ENCODE peak calls at places on chromosomes 16 and 17, in nine cellular contexts. H, K, O, T, C, B, D, Z and J are unnamed samples.

GRCh38 chr17:34241062-34241461 is 14.0 kb upstream of the CCL2 start:
- DNase-seq in T (peak), D (no peak), B (no peak), H (peak), C (peak), O (no peak), Z (no peak), K (no peak), J (no peak)

GRCh38 chr16:85395913-85396878 is 216.9 kb upstream of the GSE1 start:
- DNase-seq in H (peak), O (no peak), C (no peak), D (no peak), T (no peak), Z (peak), B (no peak), K (peak), J (peak)

GRCh38 chr17:44367626-44368025 is 4.0 kb upstream of the FAM171A2 start:
- DNase-seq in B (no peak), K (no peak), H (no peak), T (no peak), Z (no peak), D (no peak), C (no peak), O (no peak), J (no peak)

GRCh38 chr17:2808367-2809335 is 12.4 kb downstream of the RAP1GAP2 start:
- DNase-seq in T (no peak), O (no peak), D (no peak), C (no peak), B (no peak), Z (no peak), H (no peak), K (no peak), J (no peak)

GRCh38 chr17:79952915-79953314 is 82.8 kb downstream of the TBC1D16 start:
- DNase-seq in D (no peak), T (no peak), H (no peak), O (no peak), B (no peak), Z (no peak), C (no peak), K (no peak), J (no peak)

GRCh38 chr16:24986512-24987303 is 28.5 kb downstream of the ARHGAP17 start:
- DNase-seq in C (peak), Z (no peak), O (no peak), B (no peak), D (no peak), T (no peak), H (peak), K (no peak), J (peak)

GRCh38 chr17:78678220-78678554 is 101.0 kb upstream of the DNAH17 start:
- DNase-seq in K (no peak), O (no peak), B (no peak), T (no peak), D (no peak), Z (no peak), H (no peak), C (no peak), J (no peak)

GRCh38 chr17:63785556-63785955 is 11.6 kb downstream of the DDX42 start:
- DNase-seq in D (no peak), O (no peak), B (no peak), H (peak), K (no peak), T (no peak), Z (no peak), C (peak), J (peak)

GRCh38 chr16:21590791-21591190 is 8.6 kb upstream of the METTL9 start:
- DNase-seq in Z (no peak), H (peak), D (no peak), K (no peak), T (no peak), B (no peak), C (no peak), O (no peak), J (no peak)

GRCh38 chr17:9021985-9022552 is 759 bp downstream of the NTN1 start:
- DNase-seq in T (peak), K (no peak), Z (peak), H (peak), C (peak), B (no peak), D (peak), O (no peak), J (no peak)

GRCh38 chr17:60493847-60494321 is 32.2 kb downstream of the APPBP2 start:
- DNase-seq in H (peak), T (no peak), Z (no peak), B (no peak), K (no peak), D (no peak), O (no peak), C (no peak), J (no peak)

GRCh38 chr17:68096111-68096510 is 60.6 kb downstream of the KPNA2 start:
- DNase-seq in K (no peak), H (no peak), O (no peak), C (no peak), Z (no peak), D (no peak), B (no peak), T (no peak), J (no peak)

GRCh38 chr16:3029499-3030127 is 5.8 kb downstream of the THOC6 start:
- DNase-seq in T (no peak), O (no peak), H (peak), Z (no peak), C (no peak), B (no peak), K (no peak), D (peak), J (no peak)

GRCh38 chr17:35612924-35613521 is 25.9 kb downstream of the AP2B1 start:
- DNase-seq in D (peak), O (no peak), Z (peak), C (peak), H (peak), K (no peak), B (no peak), T (peak), J (peak)

GRCh38 chr17:82270651-82271050 is 2.8 kb downstream of the CSNK1D start:
- DNase-seq in C (no peak), T (no peak), Z (no peak), H (no peak), K (no peak), D (no peak), O (no peak), B (no peak), J (no peak)

GRCh38 chr16:22317001-22317530 is 19.9 kb downstream of the POLR3E start:
- DNase-seq in O (no peak), T (no peak), H (no peak), C (no peak), K (no peak), B (no peak), Z (no peak), D (no peak), J (no peak)

GRCh38 chr16:11297492-11298142 is 16.5 kb upstream of the PRM1 start:
- DNase-seq in H (peak), K (no peak), C (peak), O (peak), Z (peak), B (peak), D (peak), T (peak), J (no peak)

DNA sequence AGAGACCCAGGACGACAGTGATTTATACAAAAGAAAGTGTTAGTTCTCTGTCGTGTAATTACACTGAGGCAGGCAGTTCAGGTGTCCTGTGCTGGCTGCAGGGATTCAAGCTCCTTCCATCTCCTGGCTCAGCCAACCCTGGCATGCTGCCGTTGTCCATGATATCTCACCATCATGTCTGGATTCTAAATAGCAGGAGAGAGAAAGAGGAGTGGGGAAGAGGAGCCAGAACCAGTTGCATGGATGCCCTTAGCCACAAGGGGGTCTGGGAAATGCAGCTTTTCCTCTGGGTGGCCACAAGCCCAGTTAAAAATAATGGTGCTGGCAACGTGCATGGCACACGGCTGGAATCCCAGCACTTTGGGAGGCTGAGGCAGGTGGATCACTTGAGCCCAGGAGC is 9.7 kb downstream of the C16orf54 start:
- DNase-seq in D (no peak), C (no peak), K (no peak), T (no peak), B (no peak), H (no peak), O (no peak), Z (no peak), J (no peak)
- TF ChIP-seq CTCF in D (no peak), C (peak), K (no peak), T (no peak), B (no peak), H (no peak), O (no peak), Z (no peak), J (no peak)

GRCh38 chr16:58515871-58516767 is 802 bp downstream of the SETD6 start:
- DNase-seq in B (no peak), H (no peak), T (no peak), O (no peak), Z (peak), C (no peak), D (peak), K (no peak), J (peak)
- TF ChIP-seq CTCF in B (no peak), H (no peak), T (no peak), O (no peak), Z (no peak), C (no peak), D (no peak), K (no peak), J (no peak)

GRCh38 chr17:73340093-73340596 is 28.3 kb upstream of the CDC42EP4 start:
- DNase-seq in K (no peak), H (peak), B (no peak), C (peak), Z (no peak), D (peak), O (peak), T (no peak), J (peak)
- TF ChIP-seq CTCF in K (no peak), H (peak), B (peak), C (peak), Z (no peak), D (no peak), O (no peak), T (no peak), J (peak)

GRCh38 chr17:77606865-77607210 is 351.7 kb upstream of the TNRC6C start:
- DNase-seq in B (no peak), Z (no peak), D (no peak), C (no peak), K (no peak), O (no peak), T (no peak), H (no peak), J (no peak)
- TF ChIP-seq CTCF in B (no peak), Z (no peak), D (no peak), C (peak), K (peak), O (no peak), T (no peak), H (peak), J (no peak)

GRCh38 chr17:20787281-20787680 is 207.8 kb downstream of the CDRT15L2 start:
- DNase-seq in D (no peak), B (no peak), K (no peak), H (no peak), C (no peak), Z (no peak), O (no peak), T (no peak), J (no peak)
- TF ChIP-seq CTCF in D (no peak), B (no peak), K (no peak), H (no peak), C (no peak), Z (no peak), O (no peak), T (no peak), J (no peak)

GRCh38 chr16:30082545-30083090 is 6.8 kb downstream of the PPP4C start:
- DNase-seq in D (no peak), O (no peak), B (no peak), K (no peak), Z (no peak), T (no peak), H (no peak), C (no peak), J (no peak)
- TF ChIP-seq CTCF in D (no peak), O (no peak), B (no peak), K (no peak), Z (no peak), T (no peak), H (no peak), C (no peak), J (no peak)

GRCh38 chr17:40484285-40484972 is 17.0 kb downstream of the TNS4 start:
- DNase-seq in C (no peak), K (no peak), B (no peak), Z (no peak), D (no peak), H (no peak), T (no peak), O (no peak), J (no peak)

GRCh38 chr17:40483679-40484078 is 17.7 kb downstream of the TNS4 start:
- DNase-seq in Z (no peak), D (no peak), C (no peak), K (no peak), H (no peak), B (no peak), O (no peak), T (no peak), J (no peak)

GRCh38 chr17:40481106-40481505 is 20.3 kb downstream of the TNS4 start:
- DNase-seq in K (no peak), H (no peak), Z (no peak), B (no peak), T (no peak), D (no peak), O (no peak), C (no peak), J (no peak)

GRCh38 chr17:40480501-40481003 is 20.9 kb downstream of the TNS4 start:
- DNase-seq in D (peak), H (peak), K (no peak), T (no peak), Z (no peak), O (no peak), B (no peak), C (no peak), J (peak)

DNA sequence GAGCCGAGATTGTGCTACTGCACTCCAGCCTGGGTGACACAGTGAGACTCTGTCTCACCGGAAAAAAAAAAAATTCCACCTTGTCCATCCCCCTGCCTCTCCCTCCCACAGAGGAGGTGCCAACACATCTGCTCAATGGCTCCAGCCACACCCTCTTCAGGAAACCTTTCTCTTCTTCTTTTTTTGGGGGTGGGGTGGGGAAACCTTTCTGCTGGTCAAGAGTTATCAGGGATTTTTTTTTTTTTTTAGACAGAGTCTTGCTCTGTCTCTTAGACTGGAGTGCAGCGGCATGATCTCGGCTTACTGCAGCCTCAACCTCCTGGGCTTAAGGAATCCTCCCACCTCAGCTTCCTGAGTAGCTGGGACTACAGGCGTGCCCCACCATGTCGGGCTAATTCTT is 18.7 kb downstream of the TNS4 start:
- DNase-seq in C (no peak), K (no peak), T (no peak), H (no peak), D (no peak), O (no peak), Z (no peak), B (no peak), J (peak)
- TF ChIP-seq CTCF in C (no peak), K (no peak), T (no peak), H (no peak), D (no peak), O (no peak), Z (no peak), B (no peak), J (no peak)